ENCODE peak calls at places on chromosomes 3 and 15, in eight cellular contexts. A is NB4, Q is uterus, P is fibroblast of villous mesenchyme, X is pancreas, T is AG04449, V is left ventricle myocardium inferior, Y is tibial artery. C is an unnamed sample.

GRCh38 chr3:55524565-55525244 is 37.6 kb upstream of the WNT5A start:
- DNase-seq in A (no peak), P (peak; percentile 39), Y (no peak), X (no peak), Q (no peak), V (no peak), T (peak; percentile 4), C (peak; percentile 53)

GRCh38 chr3:184710870-184711365 is 946 bp downstream of the MAGEF1 start:
- DNase-seq in Q (no peak), V (no peak), T (no peak), Y (no peak), X (no peak), A (no peak), P (no peak), C (peak; percentile 16)

GRCh38 chr3:50268703-50269451 is at the start of gene SEMA3B:
- DNase-seq in V (peak; percentile 60), Y (peak; percentile 91), P (peak; percentile 29), A (no peak), T (no peak), X (peak; percentile 95), Q (peak; percentile 64), C (peak; percentile 50)

GRCh38 chr15:90154861-90155626 is 46.1 kb upstream of the SEMA4B start:
- DNase-seq in V (no peak), Y (no peak), Q (no peak), T (no peak), X (peak; percentile 84), A (peak; percentile 92), P (peak; percentile 94), C (peak; percentile 69)

GRCh38 chr15:101295607-101296225 is 668 bp upstream of the SNRPA1 start:
- DNase-seq in T (no peak), A (no peak), Y (no peak), P (peak; percentile 30), V (no peak), X (no peak), Q (no peak), C (peak; percentile 7)

GRCh38 chr3:19522305-19522704 is 374.0 kb downstream of the KCNH8 start:
- DNase-seq in V (no peak), T (no peak), X (no peak), A (no peak), Y (no peak), P (no peak), Q (no peak), C (no peak)

GRCh38 chr3:114389156-114389555 is 95.3 kb downstream of the TIGIT start:
- DNase-seq in A (no peak), T (no peak), Q (no peak), P (no peak), Y (no peak), X (no peak), V (no peak), C (no peak)

GRCh38 chr3:194688207-194688711 is 2.6 kb downstream of the FAM43A start:
- DNase-seq in Q (no peak), V (peak; percentile 56), X (no peak), A (peak; percentile 82), T (no peak), P (peak; percentile 59), Y (no peak), C (peak; percentile 48)

GRCh38 chr15:79724312-79724711 is 172.5 kb downstream of the MTHFS start:
- DNase-seq in A (peak; percentile 42), Y (no peak), V (no peak), Q (no peak), P (peak; percentile 2), T (peak; percentile 34), X (no peak), C (peak; percentile 63)

GRCh38 chr3:28134198-28134597 is 107.2 kb upstream of the CMC1 start:
- DNase-seq in P (no peak), Q (no peak), X (no peak), V (no peak), Y (no peak), A (no peak), T (no peak), C (no peak)

GRCh38 chr3:97515076-97515475 is 249.5 kb upstream of the ARL6 start:
- DNase-seq in Y (no peak), X (no peak), A (no peak), P (no peak), V (no peak), T (no peak), Q (no peak), C (no peak)

GRCh38 chr3:129605593-129606521 is 619 bp downstream of the PLXND1 start:
- DNase-seq in Y (peak; percentile 84), T (no peak), A (peak; percentile 79), V (peak; percentile 57), P (peak; percentile 64), X (peak; percentile 47), Q (peak; percentile 65), C (peak; percentile 67)

GRCh38 chr3:107810195-107811071 is 280.4 kb downstream of the CD47 start:
- DNase-seq in T (no peak), Q (no peak), Y (no peak), A (peak; percentile 24), V (no peak), P (no peak), X (no peak), C (no peak)

GRCh38 chr3:83934208-83935150 is 1024.3 kb upstream of the CADM2 start:
- DNase-seq in T (no peak), Q (no peak), X (no peak), A (peak; percentile 8), V (no peak), P (no peak), Y (no peak), C (peak; percentile 22)

GRCh38 chr3:108414007-108414406 is 96.4 kb downstream of the MYH15 start:
- DNase-seq in P (no peak), A (no peak), Q (no peak), X (no peak), Y (no peak), T (no peak), V (no peak), C (no peak)

GRCh38 chr3:149969110-149969944 is 1.4 kb downstream of the PFN2 start:
- DNase-seq in X (peak; percentile 42), A (no peak), P (peak; percentile 85), V (peak; percentile 25), Q (peak; percentile 39), Y (peak; percentile 76), T (peak; percentile 59), C (peak; percentile 88)

GRCh38 chr3:135090020-135090717 is 295.1 kb downstream of the EPHB1 start:
- DNase-seq in X (no peak), P (no peak), Y (no peak), T (no peak), Q (no peak), V (no peak), A (no peak), C (no peak)

GRCh38 chr3:18872466-18872865 is 275.8 kb upstream of the KCNH8 start:
- DNase-seq in Y (no peak), V (no peak), P (no peak), A (no peak), X (no peak), Q (no peak), T (no peak), C (no peak)

GRCh38 chr3:115768661-115769060 is 145.4 kb downstream of the GAP43 start:
- DNase-seq in X (no peak), T (no peak), Q (no peak), V (no peak), Y (no peak), P (no peak), A (no peak), C (no peak)

GRCh38 chr3:126937533-126938432 is 45.1 kb upstream of the PLXNA1 start:
- DNase-seq in Q (peak; percentile 36), P (peak; percentile 18), T (no peak), A (no peak), V (peak; percentile 34), Y (peak; percentile 47), X (no peak), C (no peak)

GRCh38 chr15:29822100-29822684 is at the start of gene TJP1:
- DNase-seq in X (peak; percentile 76), T (no peak), P (peak; percentile 77), Y (peak; percentile 85), A (no peak), V (peak; percentile 82), Q (peak; percentile 80), C (peak; percentile 84)

GRCh38 chr3:69741057-69741830 is 2.0 kb downstream of the MITF start:
- DNase-seq in Y (no peak), T (no peak), Q (no peak), A (no peak), X (no peak), P (peak; percentile 33), V (no peak), C (no peak)
- H3K4me3 ChIP-seq in Y (peak overlapping the region; percentile 89), T (no peak overlapping the region), Q (peak overlapping the region; percentile 76), A (no peak overlapping the region), X (no peak overlapping the region), P (peak overlapping the region; percentile 94), V (peak overlapping the region; percentile 92), C (no peak overlapping the region)

GRCh38 chr15:31975446-31976229 is 54.7 kb upstream of the CHRNA7 start:
- DNase-seq in X (no peak), P (no peak), T (no peak), A (peak; percentile 8), V (no peak), Y (no peak), Q (no peak), C (no peak)
- TF ChIP-seq CTCF in X (no peak), P (no peak), T (no peak), A (no peak), V (no peak), Y (no peak), Q (no peak), C (peak; percentile 16)

GRCh38 chr3:157092219-157092618 is 67.7 kb downstream of the CCNL1 start:
- DNase-seq in A (no peak), V (no peak), T (no peak), P (no peak), Y (no peak), X (no peak), Q (no peak), C (no peak)

GRCh38 chr3:157094301-157094700 is 65.6 kb downstream of the CCNL1 start:
- DNase-seq in Y (no peak), A (no peak), Q (no peak), P (no peak), T (no peak), V (no peak), X (no peak), C (no peak)

GRCh38 chr3:157091096-157091833 is 68.7 kb downstream of the CCNL1 start:
- DNase-seq in Q (no peak), A (no peak), P (no peak), X (no peak), V (no peak), T (no peak), Y (no peak), C (no peak)

GRCh38 chr3:157094751-157095480 is 65.0 kb downstream of the CCNL1 start:
- DNase-seq in T (no peak), Y (no peak), X (no peak), V (no peak), Q (no peak), A (no peak), P (no peak), C (peak; percentile 35)

GRCh38 chr3:157093096-157093495 is 66.9 kb downstream of the CCNL1 start:
- DNase-seq in P (no peak), Y (no peak), X (no peak), Q (no peak), V (no peak), T (no peak), A (no peak), C (no peak)
- H3K4me3 ChIP-seq in P (no peak overlapping the region), Y (no peak overlapping the region), X (no peak overlapping the region), Q (no peak overlapping the region), V (peak overlapping the region; percentile 76), T (no peak overlapping the region), A (no peak overlapping the region), C (no peak overlapping the region)

DNA sequence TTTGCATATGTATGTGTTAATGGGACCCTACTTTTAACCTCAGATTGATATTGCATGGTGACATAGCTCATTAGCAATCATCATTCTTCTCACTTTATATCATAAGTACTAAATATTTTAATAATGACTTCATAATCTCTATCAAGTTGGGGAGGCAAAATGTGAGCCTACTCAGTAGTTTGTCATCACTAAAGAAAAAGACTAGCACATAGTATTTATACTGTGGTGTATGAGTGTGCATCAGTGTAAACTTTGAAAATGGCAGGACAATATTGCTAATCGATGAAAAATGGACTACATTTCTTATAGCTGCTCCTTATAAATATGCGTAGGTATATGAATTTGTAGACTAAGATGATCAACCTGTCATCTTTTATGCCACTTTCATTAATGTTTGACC is 624.5 kb upstream of the ROBO2 start:
- DNase-seq in V (no peak), T (no peak), Y (no peak), A (no peak), P (no peak), X (no peak), Q (no peak), C (no peak)
- TF ChIP-seq CTCF in V (no peak), T (no peak), Y (no peak), A (no peak), P (no peak), X (no peak), Q (no peak), C (no peak)

C was measured in cardiac fibroblast.